ENCODE peak calls at places on chromosomes 16 and 17, in seven cellular contexts. P is CD8-positive, alpha-beta memory T cell; M is CD8-positive, alpha-beta T cell; Y is dorsolateral prefrontal cortex; T is upper lobe of right lung; K is psoas muscle; S is effector memory CD4-positive, alpha-beta T cell. E is an unnamed sample.

GRCh38 chr16:17224859-17225258 is 245.9 kb downstream of the XYLT1 start:
- DNase-seq in P (peak; percentile 2), M (peak; percentile 11), Y (peak; percentile 38), T (no peak), K (peak; percentile 72), S (no peak), E (no peak)

GRCh38 chr16:90048347-90048722 is 28.8 kb downstream of the PRDM7 start:
- DNase-seq in P (no peak), M (no peak), Y (no peak), T (no peak), K (no peak), S (peak; percentile 11), E (no peak)

GRCh38 chr17:80664217-80664780 is 119.7 kb downstream of the RPTOR start:
- DNase-seq in P (no peak), M (no peak), Y (no peak), T (no peak), K (peak; percentile 26), S (no peak), E (no peak)

GRCh38 chr16:56013962-56014552 is 138.9 kb upstream of the CES5A start:
- DNase-seq in P (no peak), M (no peak), Y (peak; percentile 30), T (peak; percentile 79), K (peak; percentile 54), S (no peak), E (no peak)

GRCh38 chr17:37847102-37847501 is 77.1 kb upstream of the TBC1D3K start:
- DNase-seq in P (no peak), M (no peak), Y (no peak), T (no peak), K (no peak), S (no peak), E (no peak)

GRCh38 chr17:49280061-49280460 is 49.5 kb upstream of the PHOSPHO1 start:
- DNase-seq in P (no peak), M (no peak), Y (no peak), T (peak; percentile 15), K (no peak), S (no peak), E (no peak)

GRCh38 chr17:81345211-81346089 is 49.8 kb upstream of the BAHCC1 start:
- DNase-seq in P (peak; percentile 49), M (peak; percentile 21), Y (peak; percentile 42), T (peak; percentile 97), K (peak; percentile 97), S (peak; percentile 14), E (no peak)

GRCh38 chr17:72984145-72984924 is 108.2 kb downstream of the SLC39A11 start:
- DNase-seq in P (no peak), M (no peak), Y (no peak), T (no peak), K (no peak), S (no peak), E (no peak)

GRCh38 chr17:40850287-40850972 is 16.6 kb downstream of the KRT12 start:
- DNase-seq in P (no peak), M (no peak), Y (no peak), T (no peak), K (no peak), S (no peak), E (no peak)

GRCh38 chr17:14312522-14312921 is 11.6 kb downstream of the HS3ST3B1 start:
- DNase-seq in P (no peak), M (no peak), Y (no peak), T (no peak), K (no peak), S (no peak), E (no peak)

GRCh38 chr16:35687781-35688180 is 2228.4 kb downstream of the TP53TG3F start:
- DNase-seq in P (no peak), M (no peak), Y (no peak), T (no peak), K (no peak), S (no peak), E (no peak)

GRCh38 chr16:11064202-11064540 is 119.8 kb downstream of the CLEC16A start:
- DNase-seq in P (no peak), M (no peak), Y (no peak), T (no peak), K (no peak), S (no peak), E (no peak)

GRCh38 chr17:60416368-60416925 is 5.8 kb upstream of the CHCT1 start:
- DNase-seq in P (no peak), M (no peak), Y (no peak), T (no peak), K (no peak), S (no peak), E (no peak)

GRCh38 chr17:6706499-6706898 is 6.7 kb downstream of the SLC13A5 start:
- DNase-seq in P (no peak), M (no peak), Y (no peak), T (peak; percentile 56), K (no peak), S (no peak), E (no peak)

GRCh38 chr16:51698647-51699046 is 547.6 kb upstream of the SALL1 start:
- DNase-seq in P (no peak), M (no peak), Y (no peak), T (no peak), K (no peak), S (no peak), E (no peak)

DNA sequence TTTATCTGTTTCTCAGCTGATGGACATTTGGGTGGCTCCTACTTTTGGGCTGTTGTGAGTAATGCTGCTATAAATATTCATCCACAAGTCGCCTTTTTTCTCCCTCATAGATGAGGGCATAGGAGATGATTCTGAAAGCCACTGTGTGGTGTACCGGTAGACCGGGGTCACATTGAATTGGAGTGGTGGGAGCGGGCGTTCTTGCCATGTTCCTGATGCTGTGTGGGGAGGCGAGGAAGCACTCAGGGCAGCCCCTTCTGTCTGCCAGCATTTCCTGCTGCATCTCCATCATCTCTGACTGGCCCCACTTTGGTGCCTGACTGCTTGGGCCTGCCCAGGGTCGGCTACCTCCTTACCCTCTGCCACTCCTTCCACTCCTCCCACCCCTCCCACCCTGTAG is 40.1 kb downstream of the PRMT7 start:
- DNase-seq in P (no peak), M (no peak), Y (no peak), T (no peak), K (no peak), S (no peak), E (no peak)
- H3K27ac ChIP-seq in P (no peak overlapping the region), M (no peak overlapping the region), Y (no peak overlapping the region), T (no peak overlapping the region), K (no peak overlapping the region), S (no peak overlapping the region), E (no peak overlapping the region)

DNA sequence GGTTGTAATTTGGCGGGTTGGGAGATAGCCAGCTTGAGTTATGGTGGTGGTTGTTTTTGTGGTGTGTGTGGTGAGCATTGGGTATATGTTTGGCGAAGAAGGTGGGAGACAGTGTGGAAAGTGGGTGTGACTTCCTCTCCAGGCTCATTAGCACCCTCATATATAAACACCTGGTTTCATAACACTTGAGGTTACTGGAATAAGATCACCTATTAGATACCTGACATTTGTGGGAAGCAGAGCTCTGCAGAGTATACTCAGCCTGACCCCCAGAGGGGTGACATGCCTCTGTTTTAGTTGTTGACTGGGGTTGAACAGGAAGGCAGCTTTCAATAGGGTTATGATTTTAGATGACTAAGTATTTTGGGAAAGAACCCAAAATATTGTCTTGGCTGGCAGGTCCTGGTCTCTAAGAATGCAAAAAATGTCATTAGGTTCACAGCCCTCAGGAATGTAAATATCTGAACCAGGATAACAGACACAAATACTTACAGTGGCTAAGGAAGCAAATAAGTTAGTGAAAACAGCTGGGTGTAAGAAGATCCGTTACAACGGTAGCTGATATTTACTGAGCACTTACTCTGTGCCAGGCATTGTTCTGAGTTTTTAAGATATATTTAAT is 18.3 kb upstream of the EFCAB13 start:
- DNase-seq in P (no peak), M (no peak), Y (no peak), T (no peak), K (no peak), S (no peak), E (no peak)
- H3K27ac ChIP-seq in P (no peak overlapping the region), M (no peak overlapping the region), Y (no peak overlapping the region), T (peak overlapping the region; percentile 21), K (peak overlapping the region; percentile 23), S (no peak overlapping the region), E (no peak overlapping the region)

GRCh38 chr16:67805718-67806427 is 487 bp downstream of the RANBP10 start:
- DNase-seq in P (no peak), M (no peak), Y (peak; percentile 28), T (peak; percentile 72), K (peak; percentile 66), S (no peak), E (no peak)

GRCh38 chr16:67806428-67807147 is at the start of the genes RANBP10 and TSNAXIP1:
- DNase-seq in P (peak; percentile 95), M (peak; percentile 94), Y (peak; percentile 97), T (peak; percentile 98), K (peak; percentile 99), S (peak; percentile 96), E (peak; percentile 100)

GRCh38 chr16:67803894-67804293 is 2.5 kb downstream of the RANBP10 start:
- DNase-seq in P (no peak), M (no peak), Y (no peak), T (no peak), K (no peak), S (no peak), E (no peak)

GRCh38 chr16:67804853-67805542 is 1.4 kb downstream of the RANBP10 start:
- DNase-seq in P (no peak), M (no peak), Y (no peak), T (no peak), K (no peak), S (no peak), E (no peak)

DNA sequence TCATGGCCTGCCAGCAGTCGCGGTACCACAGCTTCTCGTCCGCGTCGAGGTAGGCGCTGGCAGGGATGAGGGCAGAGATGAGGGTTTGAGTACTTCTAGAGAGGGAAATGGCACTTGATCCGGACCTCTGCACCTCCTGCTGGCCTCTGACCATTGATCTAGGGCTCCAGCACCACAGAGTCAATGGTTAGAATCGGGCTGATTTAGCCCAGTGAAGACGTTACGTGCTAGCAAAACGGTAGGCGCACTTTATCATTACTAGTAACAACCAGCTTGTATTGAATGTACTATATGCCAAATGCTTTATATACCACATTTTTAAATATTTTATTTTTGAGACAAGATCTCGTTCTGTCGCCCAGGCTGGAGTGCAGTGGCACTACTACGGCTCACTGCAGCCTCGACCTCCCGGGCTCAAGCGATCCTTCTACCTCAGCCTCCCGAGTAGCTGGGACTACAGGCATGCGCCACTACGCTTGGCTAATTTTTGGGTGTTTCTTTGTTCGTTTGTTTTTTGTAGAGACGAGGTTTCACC is 526 bp downstream of the TSNAXIP1 start:
- DNase-seq in P (no peak), M (no peak), Y (no peak), T (no peak), K (no peak), S (no peak), E (no peak)
- H3K27ac ChIP-seq in P (peak overlapping the region; percentile 80), M (peak overlapping the region; percentile 61), Y (no peak overlapping the region), T (peak overlapping the region; percentile 66), K (peak overlapping the region; percentile 91), S (peak overlapping the region; percentile 68), E (peak overlapping the region; percentile 75)

GRCh38 chr16:57510016-57510871 is 24.0 kb upstream of the DOK4 start:
- DNase-seq in P (no peak), M (no peak), Y (no peak), T (no peak), K (peak; percentile 30), S (no peak), E (no peak)
- H3K27ac ChIP-seq in P (no peak overlapping the region), M (no peak overlapping the region), Y (no peak overlapping the region), T (no peak overlapping the region), K (no peak overlapping the region), S (no peak overlapping the region), E (no peak overlapping the region)

E was measured in substantia nigra.